ENCODE peak calls at places on chromosomes 1 and 21, in six cellular contexts. B is GM12865, W is stomach, C is fibroblast of pulmonary artery, X is lower lobe of right lung, Z is ovary. Q is an unnamed sample.
A peak's percentile ranks its signal among the peaks of the same experiment; 100 is the strongest.

GRCh38 chr1:221429262-221429661 is 312.6 kb downstream of the DUSP10 start:
- DNase-seq in B (no peak), W (no peak), C (peak; percentile 62), Z (no peak), X (no peak), Q (no peak)

GRCh38 chr21:31235671-31236450 is 108.2 kb downstream of the TIAM1 start:
- DNase-seq in Z (no peak), W (no peak), X (no peak), C (peak; percentile 51), B (no peak), Q (no peak)

GRCh38 chr1:157965584-157965983 is 27.9 kb upstream of the KIRREL1 start:
- DNase-seq in W (no peak), X (no peak), B (no peak), Z (no peak), C (no peak), Q (no peak)

GRCh38 chr1:171470726-171471125 is 14.6 kb upstream of the PRRC2C start:
- DNase-seq in X (no peak), Z (no peak), B (no peak), C (no peak), W (no peak), Q (no peak)

GRCh38 chr1:81799939-81800740 is 594 bp upstream of the ADGRL2 start:
- DNase-seq in X (peak; percentile 41), C (peak; percentile 85), B (no peak), W (peak; percentile 45), Z (peak; percentile 79), Q (no peak)

GRCh38 chr1:15707239-15707940 is 23.3 kb downstream of the PLEKHM2 start:
- DNase-seq in Z (no peak), B (no peak), X (no peak), W (no peak), C (no peak), Q (no peak)

GRCh38 chr1:29586991-29587745 is 350.8 kb downstream of the PTPRU start:
- DNase-seq in X (no peak), C (no peak), W (no peak), Z (no peak), B (peak; percentile 8), Q (no peak)

GRCh38 chr1:20893931-20894330 is 106.8 kb upstream of the HP1BP3 start:
- DNase-seq in C (no peak), W (no peak), X (no peak), B (no peak), Z (no peak), Q (no peak)

GRCh38 chr21:34536820-34537219 is 24.8 kb upstream of the KCNE1 start:
- DNase-seq in W (no peak), Z (no peak), X (no peak), B (no peak), C (peak; percentile 49), Q (no peak)

GRCh38 chr1:15155760-15156743 is 2.5 kb downstream of the TMEM51 start:
- DNase-seq in W (no peak), B (peak; percentile 49), Z (no peak), X (no peak), C (peak; percentile 35), Q (peak; percentile 28)

GRCh38 chr1:59375321-59376220 is 78.7 kb downstream of the FGGY start:
- DNase-seq in B (no peak), C (peak; percentile 94), Z (no peak), X (no peak), W (no peak), Q (no peak)

GRCh38 chr1:150012611-150013010 is 2.1 kb upstream of the OTUD7B start:
- DNase-seq in C (no peak), W (no peak), B (no peak), X (no peak), Z (no peak), Q (no peak)

GRCh38 chr1:162085991-162086390 is 16.5 kb downstream of the NOS1AP start:
- DNase-seq in C (no peak), Z (no peak), X (no peak), W (no peak), B (no peak), Q (no peak)

GRCh38 chr1:245888809-245889208 is 618.3 kb downstream of the SMYD3 start:
- DNase-seq in C (peak; percentile 66), X (no peak), Z (no peak), B (peak; percentile 54), W (no peak), Q (peak; percentile 46)

GRCh38 chr21:25790122-25790951 is 55.6 kb downstream of the GABPA start:
- DNase-seq in C (peak; percentile 55), W (no peak), Z (no peak), B (peak; percentile 42), X (no peak), Q (peak; percentile 58)

DNA sequence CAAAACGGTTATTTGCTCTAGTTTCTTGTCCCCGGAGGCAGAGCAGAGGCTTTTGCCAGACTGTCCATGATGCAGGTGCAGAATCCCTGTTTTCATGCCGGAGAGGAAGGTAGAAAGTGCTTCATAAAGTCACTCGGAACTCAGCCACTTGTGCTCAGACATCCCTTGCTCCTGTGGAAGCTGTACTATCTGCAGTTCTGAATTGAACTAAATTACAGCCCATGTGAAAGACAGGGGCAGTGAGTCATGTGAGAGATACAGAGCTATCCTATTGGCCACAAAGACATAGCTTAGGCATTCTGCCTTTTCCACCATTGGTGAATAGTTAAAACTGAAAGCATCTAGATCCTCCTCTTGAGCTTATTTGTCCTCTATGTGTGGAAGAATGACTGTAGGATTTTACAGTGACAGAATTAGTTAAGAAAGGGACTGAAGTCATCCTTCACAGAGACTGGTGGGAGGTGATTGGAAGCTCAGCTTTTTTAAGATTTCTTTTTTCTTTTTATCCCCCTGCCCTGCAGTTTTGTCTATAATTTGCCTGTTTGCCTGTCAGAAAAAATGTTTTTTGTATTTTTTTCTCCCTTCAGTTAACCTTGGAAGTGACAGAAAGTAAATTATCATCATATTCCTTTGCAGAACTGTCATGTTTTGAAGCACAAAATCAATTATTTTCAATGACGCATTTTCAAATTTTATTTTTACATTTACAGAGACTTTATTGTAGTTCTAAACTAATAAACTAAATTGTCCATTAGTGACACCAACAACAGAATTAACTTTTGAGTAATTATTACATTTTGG is 298.6 kb downstream of the PTPRC start:
- DNase-seq in B (peak; percentile 74), C (peak; percentile 96), W (no peak), Z (no peak), X (no peak), Q (peak; percentile 99)
- H3K4me3 ChIP-seq in B (peak overlapping the region; percentile 67), C (peak overlapping the region; percentile 68), W (peak overlapping the region; percentile 47), Z (peak overlapping the region; percentile 17), X (peak overlapping the region; percentile 57), Q (peak overlapping the region; percentile 73)

GRCh38 chr21:16502897-16503296 is 773.1 kb downstream of the USP25 start:
- DNase-seq in B (no peak), W (no peak), C (no peak), Z (no peak), X (no peak), Q (no peak)

GRCh38 chr21:16496594-16496993 is 766.8 kb downstream of the USP25 start:
- DNase-seq in B (no peak), C (peak; percentile 9), Z (no peak), X (no peak), W (no peak), Q (no peak)

GRCh38 chr21:16502273-16502672 is 772.5 kb downstream of the USP25 start:
- DNase-seq in C (no peak), X (no peak), Z (no peak), B (no peak), W (no peak), Q (no peak)
- H3K4me3 ChIP-seq in C (no peak overlapping the region), X (no peak overlapping the region), Z (no peak overlapping the region), B (no peak overlapping the region), W (no peak overlapping the region), Q (no peak overlapping the region)

GRCh38 chr1:147772540-147772939 is 12.1 kb upstream of the GJA5 start:
- DNase-seq in W (no peak), X (no peak), Z (no peak), B (no peak), C (no peak), Q (no peak)
- H3K4me3 ChIP-seq in W (no peak overlapping the region), X (peak overlapping the region; percentile 41), Z (no peak overlapping the region), B (no peak overlapping the region), C (peak overlapping the region; percentile 10), Q (no peak overlapping the region)

GRCh38 chr1:27609618-27610240 is 5.8 kb upstream of the AHDC1 start:
- DNase-seq in Z (no peak), X (no peak), C (no peak), B (peak; percentile 63), W (no peak), Q (no peak)
- H3K4me3 ChIP-seq in Z (no peak overlapping the region), X (no peak overlapping the region), C (no peak overlapping the region), B (no peak overlapping the region), W (no peak overlapping the region), Q (no peak overlapping the region)

DNA sequence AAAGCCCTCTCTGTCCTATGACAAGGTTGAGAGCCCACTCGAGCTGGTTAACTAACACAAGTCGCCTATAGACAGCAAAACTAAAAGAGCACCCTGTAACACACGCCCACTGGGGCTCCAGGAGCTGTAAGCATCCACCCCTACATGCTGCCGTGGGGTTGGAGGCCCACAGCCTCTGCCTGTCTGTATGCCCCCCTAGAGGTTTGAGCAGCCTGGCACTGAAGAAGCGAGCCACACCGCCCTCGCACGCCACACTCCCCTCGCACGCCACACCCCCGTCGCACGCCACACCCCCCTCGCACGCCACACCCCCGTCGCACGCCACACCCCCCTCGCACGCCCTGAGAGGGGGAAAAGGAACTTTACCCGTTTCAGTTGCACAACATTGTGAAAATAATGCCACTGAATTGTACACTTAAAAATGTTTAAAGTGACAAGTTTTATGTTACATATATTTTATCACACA is 13.2 kb upstream of the HMGCL start:
- DNase-seq in X (peak; percentile 79), B (peak; percentile 80), Z (peak; percentile 67), C (peak; percentile 52), W (peak; percentile 78), Q (peak; percentile 70)
- H3K4me3 ChIP-seq in X (peak overlapping the region; percentile 47), B (peak overlapping the region; percentile 54), Z (peak overlapping the region; percentile 33), C (peak overlapping the region; percentile 38), W (peak overlapping the region; percentile 52), Q (peak overlapping the region; percentile 39)